ENCODE peak calls at places on chromosomes 3 and 15, in ten cellular contexts. One of them, this sample, is unnamed.

GRCh38 chr3:190532626-190533155 is 18.8 kb downstream of the IL1RAP start:
- DNase-seq in Daoy: no peak
- DNase-seq in caudate nucleus: no peak
- DNase-seq in LNCaP clone FGC: no peak
- DNase-seq in GM12864: no peak
- DNase-seq in effector CD4-positive, alpha-beta T cell: no peak
- DNase-seq in GM23248: no peak
- DNase-seq in colonic mucosa: no peak
- DNase-seq in SJCRH30: no peak
- DNase-seq in LoVo: no peak
- DNase-seq in this sample: no peak

GRCh38 chr3:169266351-169266750 is 397.2 kb downstream of the MECOM start:
- DNase-seq in GM12864: no peak
- DNase-seq in GM23248: no peak
- DNase-seq in colonic mucosa: no peak
- DNase-seq in caudate nucleus: no peak
- DNase-seq in Daoy: no peak
- DNase-seq in SJCRH30: no peak
- DNase-seq in effector CD4-positive, alpha-beta T cell: no peak
- DNase-seq in LoVo: no peak
- DNase-seq in LNCaP clone FGC: no peak
- DNase-seq in this sample: no peak

GRCh38 chr3:119311191-119311925 is 17.2 kb downstream of the ARHGAP31 start:
- DNase-seq in GM23248: peak; percentile 87
- DNase-seq in LNCaP clone FGC: no peak
- DNase-seq in SJCRH30: no peak
- DNase-seq in Daoy: peak; percentile 86
- DNase-seq in caudate nucleus: no peak
- DNase-seq in GM12864: no peak
- DNase-seq in LoVo: peak; percentile 16
- DNase-seq in effector CD4-positive, alpha-beta T cell: no peak
- DNase-seq in colonic mucosa: no peak
- DNase-seq in this sample: no peak

GRCh38 chr3:43032217-43032545 is 53.1 kb downstream of the GASK1A start:
- DNase-seq in GM23248: no peak
- DNase-seq in Daoy: no peak
- DNase-seq in colonic mucosa: no peak
- DNase-seq in GM12864: no peak
- DNase-seq in effector CD4-positive, alpha-beta T cell: no peak
- DNase-seq in SJCRH30: no peak
- DNase-seq in caudate nucleus: no peak
- DNase-seq in LoVo: no peak
- DNase-seq in LNCaP clone FGC: no peak
- DNase-seq in this sample: no peak

GRCh38 chr3:10758304-10759037 is 57.6 kb upstream of the SLC6A11 start:
- DNase-seq in LNCaP clone FGC: peak; percentile 91
- DNase-seq in SJCRH30: peak; percentile 49
- DNase-seq in caudate nucleus: peak; percentile 71
- DNase-seq in GM12864: peak; percentile 10
- DNase-seq in colonic mucosa: peak; percentile 25
- DNase-seq in Daoy: peak; percentile 72
- DNase-seq in GM23248: peak; percentile 79
- DNase-seq in effector CD4-positive, alpha-beta T cell: peak; percentile 18
- DNase-seq in LoVo: peak; percentile 75
- DNase-seq in this sample: peak; percentile 65

GRCh38 chr3:100225883-100226282 is 34.9 kb upstream of the TBC1D23 start:
- DNase-seq in effector CD4-positive, alpha-beta T cell: no peak
- DNase-seq in colonic mucosa: no peak
- DNase-seq in caudate nucleus: no peak
- DNase-seq in LNCaP clone FGC: no peak
- DNase-seq in SJCRH30: no peak
- DNase-seq in GM12864: no peak
- DNase-seq in LoVo: no peak
- DNase-seq in GM23248: no peak
- DNase-seq in Daoy: no peak
- DNase-seq in this sample: no peak

GRCh38 chr15:33735637-33736247 is 232.6 kb upstream of the CHRM5 start:
- DNase-seq in GM12864: no peak
- DNase-seq in LoVo: peak; percentile 17
- DNase-seq in GM23248: peak; percentile 26
- DNase-seq in SJCRH30: peak; percentile 34
- DNase-seq in effector CD4-positive, alpha-beta T cell: no peak
- DNase-seq in LNCaP clone FGC: no peak
- DNase-seq in colonic mucosa: no peak
- DNase-seq in Daoy: peak; percentile 46
- DNase-seq in caudate nucleus: no peak
- DNase-seq in this sample: no peak

GRCh38 chr3:140585828-140586227 is 92.0 kb upstream of the TRIM42 start:
- DNase-seq in colonic mucosa: no peak
- DNase-seq in caudate nucleus: no peak
- DNase-seq in Daoy: peak; percentile 66
- DNase-seq in effector CD4-positive, alpha-beta T cell: no peak
- DNase-seq in GM23248: peak; percentile 80
- DNase-seq in LNCaP clone FGC: no peak
- DNase-seq in GM12864: no peak
- DNase-seq in SJCRH30: peak; percentile 49
- DNase-seq in LoVo: no peak
- DNase-seq in this sample: no peak

GRCh38 chr3:150412599-150413069 is 4.5 kb downstream of the TSC22D2 start:
- DNase-seq in colonic mucosa: no peak
- DNase-seq in Daoy: peak; percentile 32
- DNase-seq in LoVo: no peak
- DNase-seq in GM23248: peak; percentile 90
- DNase-seq in caudate nucleus: no peak
- DNase-seq in SJCRH30: no peak
- DNase-seq in effector CD4-positive, alpha-beta T cell: no peak
- DNase-seq in GM12864: no peak
- DNase-seq in LNCaP clone FGC: no peak
- DNase-seq in this sample: no peak

GRCh38 chr15:32936283-32936918 is 218.6 kb downstream of the GREM1 start:
- DNase-seq in GM23248: peak; percentile 64
- DNase-seq in Daoy: peak; percentile 18
- DNase-seq in colonic mucosa: no peak
- DNase-seq in LoVo: no peak
- DNase-seq in caudate nucleus: no peak
- DNase-seq in LNCaP clone FGC: no peak
- DNase-seq in GM12864: no peak
- DNase-seq in SJCRH30: no peak
- DNase-seq in effector CD4-positive, alpha-beta T cell: no peak
- DNase-seq in this sample: no peak

GRCh38 chr3:140436421-140436820 is 241.4 kb upstream of the TRIM42 start:
- DNase-seq in GM23248: no peak
- DNase-seq in Daoy: no peak
- DNase-seq in effector CD4-positive, alpha-beta T cell: no peak
- DNase-seq in LoVo: no peak
- DNase-seq in GM12864: no peak
- DNase-seq in caudate nucleus: no peak
- DNase-seq in colonic mucosa: no peak
- DNase-seq in LNCaP clone FGC: no peak
- DNase-seq in SJCRH30: no peak
- DNase-seq in this sample: no peak

GRCh38 chr3:31980530-31981205 is 394 bp downstream of the OSBPL10 start:
- DNase-seq in LNCaP clone FGC: peak; percentile 36
- DNase-seq in colonic mucosa: peak; percentile 75
- DNase-seq in effector CD4-positive, alpha-beta T cell: no peak
- DNase-seq in GM12864: no peak
- DNase-seq in LoVo: peak; percentile 52
- DNase-seq in Daoy: peak; percentile 59
- DNase-seq in caudate nucleus: peak; percentile 11
- DNase-seq in SJCRH30: no peak
- DNase-seq in GM23248: peak; percentile 62
- DNase-seq in this sample: no peak

GRCh38 chr15:41965441-41966413 is 6.6 kb downstream of the EHD4 start:
- DNase-seq in SJCRH30: peak; percentile 74
- DNase-seq in GM12864: no peak
- DNase-seq in Daoy: peak; percentile 41
- DNase-seq in colonic mucosa: no peak
- DNase-seq in effector CD4-positive, alpha-beta T cell: no peak
- DNase-seq in GM23248: peak; percentile 39
- DNase-seq in LNCaP clone FGC: no peak
- DNase-seq in caudate nucleus: no peak
- DNase-seq in LoVo: no peak
- DNase-seq in this sample: no peak

GRCh38 chr15:39059886-39060285 is 495.3 kb upstream of the RASGRP1 start:
- DNase-seq in GM12864: no peak
- DNase-seq in caudate nucleus: no peak
- DNase-seq in LoVo: no peak
- DNase-seq in GM23248: peak; percentile 16
- DNase-seq in Daoy: no peak
- DNase-seq in SJCRH30: no peak
- DNase-seq in LNCaP clone FGC: no peak
- DNase-seq in effector CD4-positive, alpha-beta T cell: no peak
- DNase-seq in colonic mucosa: no peak
- DNase-seq in this sample: no peak

GRCh38 chr3:155647988-155648591 is 96.8 kb downstream of the PLCH1 start:
- DNase-seq in SJCRH30: no peak
- DNase-seq in colonic mucosa: no peak
- DNase-seq in GM23248: no peak
- DNase-seq in effector CD4-positive, alpha-beta T cell: no peak
- DNase-seq in LoVo: no peak
- DNase-seq in Daoy: no peak
- DNase-seq in caudate nucleus: no peak
- DNase-seq in GM12864: no peak
- DNase-seq in LNCaP clone FGC: no peak
- DNase-seq in this sample: no peak

GRCh38 chr3:185825639-185826481 is 1.0 kb upstream of the IGF2BP2 start:
- DNase-seq in Daoy: peak; percentile 79
- DNase-seq in GM12864: no peak
- DNase-seq in LoVo: peak; percentile 68
- DNase-seq in SJCRH30: peak; percentile 60
- DNase-seq in caudate nucleus: no peak
- DNase-seq in GM23248: peak; percentile 68
- DNase-seq in colonic mucosa: peak; percentile 75
- DNase-seq in effector CD4-positive, alpha-beta T cell: no peak
- DNase-seq in LNCaP clone FGC: no peak
- DNase-seq in this sample: no peak

GRCh38 chr3:196518999-196519737 is 4.0 kb upstream of the SMCO1 start:
- DNase-seq in caudate nucleus: no peak
- DNase-seq in LNCaP clone FGC: peak; percentile 63
- DNase-seq in GM12864: peak; percentile 34
- DNase-seq in Daoy: peak; percentile 84
- DNase-seq in colonic mucosa: peak; percentile 64
- DNase-seq in LoVo: peak; percentile 68
- DNase-seq in effector CD4-positive, alpha-beta T cell: peak; percentile 44
- DNase-seq in GM23248: peak; percentile 88
- DNase-seq in SJCRH30: peak; percentile 82
- DNase-seq in this sample: no peak

GRCh38 chr3:94862703-94863102 is 799.8 kb downstream of the NSUN3 start:
- DNase-seq in colonic mucosa: no peak
- DNase-seq in Daoy: no peak
- DNase-seq in effector CD4-positive, alpha-beta T cell: no peak
- DNase-seq in LoVo: peak; percentile 2
- DNase-seq in caudate nucleus: no peak
- DNase-seq in GM23248: peak; percentile 16
- DNase-seq in SJCRH30: peak; percentile 27
- DNase-seq in LNCaP clone FGC: peak; percentile 14
- DNase-seq in GM12864: no peak
- DNase-seq in this sample: no peak

GRCh38 chr3:105806361-105806760 is 62.5 kb downstream of the CBLB start:
- DNase-seq in colonic mucosa: no peak
- DNase-seq in GM12864: no peak
- DNase-seq in SJCRH30: peak; percentile 22
- DNase-seq in LNCaP clone FGC: no peak
- DNase-seq in GM23248: peak; percentile 72
- DNase-seq in caudate nucleus: no peak
- DNase-seq in Daoy: peak; percentile 71
- DNase-seq in LoVo: peak; percentile 61
- DNase-seq in effector CD4-positive, alpha-beta T cell: peak; percentile 22
- DNase-seq in this sample: no peak

GRCh38 chr15:23497710-23498111 is 50.7 kb upstream of the GOLGA6L2 start:
- DNase-seq in Daoy: peak; percentile 9
- DNase-seq in caudate nucleus: no peak
- DNase-seq in SJCRH30: no peak
- DNase-seq in LNCaP clone FGC: peak; percentile 15
- DNase-seq in effector CD4-positive, alpha-beta T cell: no peak
- DNase-seq in GM12864: no peak
- DNase-seq in LoVo: peak; percentile 25
- DNase-seq in colonic mucosa: no peak
- DNase-seq in GM23248: peak; percentile 49
- DNase-seq in this sample: no peak

GRCh38 chr15:40957041-40957555 is 3.8 kb downstream of the CHAC1 start:
- DNase-seq in colonic mucosa: no peak
- DNase-seq in effector CD4-positive, alpha-beta T cell: no peak
- DNase-seq in LNCaP clone FGC: no peak
- DNase-seq in GM12864: no peak
- DNase-seq in Daoy: no peak
- DNase-seq in GM23248: no peak
- DNase-seq in SJCRH30: no peak
- DNase-seq in LoVo: no peak
- DNase-seq in caudate nucleus: no peak
- DNase-seq in this sample: no peak

GRCh38 chr3:124791639-124792111 is 61.4 kb downstream of the UMPS start:
- DNase-seq in GM23248: peak; percentile 99
- DNase-seq in LoVo: no peak
- DNase-seq in colonic mucosa: no peak
- DNase-seq in Daoy: peak; percentile 89
- DNase-seq in LNCaP clone FGC: no peak
- DNase-seq in SJCRH30: no peak
- DNase-seq in effector CD4-positive, alpha-beta T cell: no peak
- DNase-seq in caudate nucleus: peak; percentile 34
- DNase-seq in GM12864: no peak
- DNase-seq in this sample: no peak

GRCh38 chr3:175751089-175751488 is 892.0 kb downstream of the NAALADL2 start:
- DNase-seq in LNCaP clone FGC: no peak
- DNase-seq in caudate nucleus: no peak
- DNase-seq in SJCRH30: no peak
- DNase-seq in effector CD4-positive, alpha-beta T cell: no peak
- DNase-seq in GM12864: no peak
- DNase-seq in GM23248: no peak
- DNase-seq in Daoy: no peak
- DNase-seq in colonic mucosa: no peak
- DNase-seq in LoVo: no peak
- DNase-seq in this sample: no peak

GRCh38 chr3:56468184-56469106 is at the start of gene ERC2:
- DNase-seq in GM23248: peak; percentile 47
- DNase-seq in LNCaP clone FGC: peak; percentile 3
- DNase-seq in LoVo: no peak
- DNase-seq in GM12864: no peak
- DNase-seq in effector CD4-positive, alpha-beta T cell: no peak
- DNase-seq in colonic mucosa: peak; percentile 52
- DNase-seq in Daoy: peak; percentile 78
- DNase-seq in caudate nucleus: peak; percentile 48
- DNase-seq in SJCRH30: peak; percentile 73
- DNase-seq in this sample: peak; percentile 26

GRCh38 chr3:60277376-60277800 is 973.9 kb downstream of the FHIT start:
- DNase-seq in GM23248: no peak
- DNase-seq in LoVo: no peak
- DNase-seq in LNCaP clone FGC: peak; percentile 15
- DNase-seq in effector CD4-positive, alpha-beta T cell: no peak
- DNase-seq in caudate nucleus: peak; percentile 4
- DNase-seq in colonic mucosa: no peak
- DNase-seq in SJCRH30: no peak
- DNase-seq in Daoy: peak; percentile 0
- DNase-seq in GM12864: no peak
- DNase-seq in this sample: no peak

This sample was measured in amygdala.